ENCODE peak calls at places on chromosomes 16 and 17, in five cellular contexts. K is cardiac muscle cell, O is tibial artery, S is left ventricle myocardium inferior, N is BE2C. C is an unnamed sample.

GRCh38 chr17:60230358-60230757 is 80.6 kb downstream of the CA4 start:
- DNase-seq in S (no peak), O (no peak), K (no peak), N (no peak), C (no peak)

GRCh38 chr17:64217249-64217652 is 45.8 kb downstream of the TEX2 start:
- DNase-seq in N (no peak), S (no peak), K (no peak), O (no peak), C (peak; percentile 34)

GRCh38 chr16:4280625-4281024 is 7.8 kb upstream of the TFAP4 start:
- DNase-seq in S (no peak), N (no peak), K (no peak), O (no peak), C (no peak)

GRCh38 chr16:78045865-78046581 is 23.7 kb downstream of the CLEC3A start:
- DNase-seq in N (no peak), O (peak; percentile 29), S (peak; percentile 60), K (peak; percentile 94), C (no peak)

GRCh38 chr17:38608648-38609047 is 2.9 kb upstream of the SRCIN1 start:
- DNase-seq in S (no peak), K (no peak), O (no peak), N (no peak), C (peak; percentile 73)

GRCh38 chr17:62778990-62779681 is 29.0 kb downstream of the MARCHF10 start:
- DNase-seq in O (no peak), N (peak; percentile 40), S (no peak), K (no peak), C (no peak)

GRCh38 chr17:55760643-55761355 is 9.9 kb downstream of the PCTP start:
- DNase-seq in K (no peak), O (no peak), S (no peak), N (no peak), C (no peak)

GRCh38 chr17:42798383-42799380 is at the start of the genes CNTD1 and COA3:
- DNase-seq in N (peak; percentile 93), K (peak; percentile 92), S (peak; percentile 88), O (peak; percentile 84), C (peak; percentile 91)

GRCh38 chr17:68398731-68399637 is 58.3 kb downstream of the WIPI1 start:
- DNase-seq in S (peak; percentile 49), K (peak; percentile 71), O (peak; percentile 55), N (peak; percentile 69), C (peak; percentile 48)

GRCh38 chr17:39538875-39539274 is 68.8 kb downstream of the NEUROD2 start:
- DNase-seq in N (no peak), K (no peak), S (no peak), O (no peak), C (no peak)

GRCh38 chr17:78159575-78160158 is 8.7 kb upstream of the SYNGR2 start:
- DNase-seq in K (no peak), N (no peak), S (no peak), O (no peak), C (no peak)

GRCh38 chr17:81551458-81552243 is 502 bp downstream of the FAAP100 start:
- DNase-seq in N (no peak), K (peak; percentile 43), O (no peak), S (no peak), C (peak; percentile 68)

GRCh38 chr16:72561-73537 is at the start of gene RHBDF1:
- DNase-seq in K (peak; percentile 83), O (no peak), S (peak; percentile 69), N (peak; percentile 52), C (peak; percentile 82)

GRCh38 chr17:33038740-33039139 is 47.1 kb downstream of the SPACA3 start:
- DNase-seq in S (no peak), O (no peak), N (peak; percentile 48), K (peak; percentile 58), C (peak; percentile 68)

GRCh38 chr17:10019941-10020403 is 114.9 kb upstream of the RCVRN start:
- DNase-seq in O (no peak), N (no peak), K (no peak), S (no peak), C (no peak)

GRCh38 chr17:19387921-19388521 is 1.0 kb upstream of the MFAP4 start:
- DNase-seq in S (no peak), O (peak; percentile 57), N (no peak), K (no peak), C (peak; percentile 21)

GRCh38 chr17:39270923-39271322 is 45.2 kb upstream of the STAC2 start:
- DNase-seq in K (no peak), O (no peak), N (peak; percentile 25), S (no peak), C (peak; percentile 13)

GRCh38 chr16:30996324-30996999 is 11.5 kb downstream of the HSD3B7 start:
- DNase-seq in S (no peak), O (no peak), K (no peak), N (no peak), C (peak; percentile 55)

GRCh38 chr17:2058521-2059124 is 3.7 kb downstream of the HIC1 start:
- DNase-seq in O (peak; percentile 57), N (no peak), K (peak; percentile 55), S (peak; percentile 85), C (peak; percentile 89)

GRCh38 chr16:51431517-51432241 is 280.6 kb upstream of the SALL1 start:
- DNase-seq in N (no peak), K (no peak), S (no peak), O (no peak), C (peak; percentile 6)

GRCh38 chr17:1787301-1787902 is 25.5 kb downstream of the SERPINF1 start:
- DNase-seq in K (no peak), S (peak; percentile 46), O (peak; percentile 89), N (peak; percentile 71), C (peak; percentile 63)

GRCh38 chr16:88817785-88818609 is 6.3 kb upstream of the APRT start:
- DNase-seq in N (no peak), K (no peak), O (no peak), S (no peak), C (no peak)

GRCh38 chr17:55265434-55266021 is 768 bp downstream of the HLF start:
- DNase-seq in S (no peak), K (no peak), O (no peak), N (peak; percentile 19), C (peak; percentile 48)

GRCh38 chr17:35750526-35751395 is 2.3 kb downstream of the GAS2L2 start:
- DNase-seq in N (no peak), O (no peak), S (no peak), K (no peak), C (no peak)

GRCh38 chr17:42290577-42290976 is 2.3 kb downstream of the STAT5A start:
- DNase-seq in N (peak; percentile 1), O (no peak), K (no peak), S (no peak), C (no peak)

GRCh38 chr17:50642722-50643656 is 8.3 kb downstream of the ABCC3 start:
- DNase-seq in S (no peak), K (no peak), O (no peak), N (peak; percentile 50), C (no peak)

GRCh38 chr17:78322858-78323455 is 36.9 kb downstream of the SOCS3 start:
- DNase-seq in O (no peak), N (no peak), K (no peak), S (peak; percentile 85), C (no peak)

GRCh38 chr17:2090804-2091534 is 36.1 kb downstream of the HIC1 start:
- DNase-seq in S (peak; percentile 64), N (no peak), K (no peak), O (peak; percentile 77), C (no peak)

GRCh38 chr17:6969323-6969726 is 26.5 kb upstream of the ALOX12 start:
- DNase-seq in S (no peak), K (no peak), N (no peak), O (no peak), C (no peak)

GRCh38 chr17:38749222-38750043 is 1.3 kb upstream of the PCGF2 start:
- DNase-seq in O (peak; percentile 92), K (peak; percentile 83), N (peak; percentile 73), S (peak; percentile 92), C (peak; percentile 85)

GRCh38 chr17:60525347-60525623 is 757 bp downstream of the APPBP2 start:
- DNase-seq in N (peak; percentile 14), O (no peak), S (no peak), K (peak; percentile 23), C (no peak)

GRCh38 chr16:85291302-85292148 is 179.3 kb upstream of the CIBAR2 start:
- DNase-seq in K (no peak), N (no peak), S (peak; percentile 60), O (no peak), C (peak; percentile 71)

GRCh38 chr16:88957887-88958577 is 19.0 kb downstream of the CBFA2T3 start:
- DNase-seq in S (peak; percentile 48), K (no peak), O (no peak), N (no peak), C (no peak)

GRCh38 chr17:4815043-4815675 is 8.2 kb downstream of the PLD2 start:
- DNase-seq in O (no peak), K (no peak), N (no peak), S (no peak), C (no peak)
- H3K36me3 ChIP-seq in O (peaks cover 40% of the 10 kb centered on the region), K (peaks cover 3% of the 10 kb centered on the region), N (no peaks in the 10 kb centered on the region), S (peaks cover 59% of the 10 kb centered on the region), C (no peaks in the 10 kb centered on the region)

GRCh38 chr17:7972131-7972785 is 30.2 kb upstream of the GUCY2D start:
- DNase-seq in S (no peak), K (no peak), N (no peak), O (no peak), C (no peak)
- TF ChIP-seq CTCF in S (peak; percentile 14), K (peak; percentile 30), N (no peak), O (no peak), C (no peak)

GRCh38 chr17:76674600-76674999 is 31.0 kb upstream of the ST6GALNAC1 start:
- DNase-seq in N (no peak), O (no peak), S (no peak), K (no peak), C (peak; percentile 28)

GRCh38 chr17:76672892-76673291 is 29.3 kb upstream of the ST6GALNAC1 start:
- DNase-seq in O (no peak), K (no peak), N (no peak), S (no peak), C (no peak)

GRCh38 chr17:76671912-76672262 is 28.3 kb upstream of the ST6GALNAC1 start:
- DNase-seq in O (no peak), S (no peak), K (no peak), N (no peak), C (no peak)

GRCh38 chr17:76672270-76672851 is 28.8 kb upstream of the ST6GALNAC1 start:
- DNase-seq in K (no peak), N (no peak), S (no peak), O (no peak), C (no peak)

DNA sequence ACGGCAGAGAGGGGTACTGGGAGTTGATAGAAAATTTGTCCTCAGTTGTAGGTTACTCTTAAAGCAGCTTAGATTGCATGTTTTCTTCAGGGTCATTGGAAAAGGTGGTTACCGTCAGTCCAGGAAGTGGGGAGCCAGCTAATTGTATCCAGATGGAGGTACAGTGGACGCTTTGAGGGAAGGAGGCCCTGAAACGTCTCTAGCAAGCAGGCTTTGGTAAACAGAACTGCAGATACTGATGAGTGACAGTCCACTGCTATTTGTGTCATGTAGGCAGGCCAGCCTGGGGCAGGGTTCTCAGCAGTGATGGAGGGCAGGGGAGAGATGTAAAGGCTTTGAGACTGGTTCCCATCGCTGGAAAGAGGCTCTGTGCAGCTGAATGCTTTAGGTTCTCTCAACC is 30.2 kb upstream of the ST6GALNAC1 start:
- DNase-seq in S (no peak), O (no peak), N (no peak), K (no peak), C (no peak)
- H3K4me1 ChIP-seq in S (peaks cover 26% of the 10 kb centered on the region), O (peaks cover 11% of the 10 kb centered on the region), N (peaks cover 4% of the 10 kb centered on the region), K (peaks cover 11% of the 10 kb centered on the region), C (peaks cover 23% of the 10 kb centered on the region)

DNA sequence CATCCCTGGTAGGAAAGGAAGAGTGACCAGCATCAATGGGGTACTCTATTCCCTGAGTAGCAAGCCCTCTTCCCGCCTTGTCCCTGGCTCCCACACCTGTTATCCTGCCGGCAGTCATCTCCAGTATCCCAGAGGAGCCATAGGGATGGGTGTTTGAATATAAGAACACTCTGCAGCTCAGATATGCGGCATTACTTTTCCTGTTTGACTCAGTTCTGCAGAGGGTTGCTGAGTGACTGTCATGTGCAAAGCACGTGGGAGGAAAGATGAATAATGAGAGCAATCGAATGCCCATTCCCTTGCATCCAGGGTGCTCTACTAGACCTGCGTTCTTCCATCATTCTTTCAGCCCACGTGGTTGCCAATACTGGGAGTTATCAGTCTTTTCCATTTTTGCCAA is 115.1 kb downstream of the PRKCB start:
- DNase-seq in K (no peak), S (no peak), O (no peak), N (no peak), C (no peak)
- H3K36me3 ChIP-seq in K (no peaks in the 10 kb centered on the region), S (no peaks in the 10 kb centered on the region), O (no peaks in the 10 kb centered on the region), N (no peaks in the 10 kb centered on the region), C (no peaks in the 10 kb centered on the region)

C was measured in mucosa of descending colon.